ENCODE peak calls at places on chromosomes 6 and 20, in nine cellular contexts. W, A, U, K, R, B, S, F and Q are unnamed samples.

GRCh38 chr20:61818746-61819483 is 246.8 kb downstream of the TAF4 start:
- DNase-seq in W (no peak), A (peak), U (no peak), K (no peak), R (no peak), B (no peak), S (no peak), F (no peak), Q (no peak)

GRCh38 chr6:143811492-143812157 is 31.5 kb upstream of the LTV1 start:
- DNase-seq in W (peak), A (no peak), U (no peak), K (no peak), R (no peak), B (no peak), S (no peak), F (no peak), Q (no peak)

GRCh38 chr20:19964289-19965263 is 52.6 kb upstream of the NAA20 start:
- DNase-seq in W (peak), A (no peak), U (peak), K (no peak), R (peak), B (no peak), S (no peak), F (no peak), Q (no peak)

GRCh38 chr6:2971420-2972218 is at the start of gene SERPINB6:
- DNase-seq in W (peak), A (peak), U (peak), K (no peak), R (peak), B (peak), S (no peak), F (no peak), Q (peak)

GRCh38 chr6:119052292-119052889 is 26.1 kb downstream of the FAM184A start:
- DNase-seq in W (no peak), A (no peak), U (no peak), K (no peak), R (no peak), B (no peak), S (no peak), F (no peak), Q (no peak)

GRCh38 chr20:36336838-36337478 is 30.8 kb downstream of the DLGAP4 start:
- DNase-seq in W (no peak), A (peak), U (no peak), K (no peak), R (no peak), B (no peak), S (no peak), F (no peak), Q (no peak)

GRCh38 chr6:30061766-30062458 is 847 bp downstream of the POLR1H start:
- DNase-seq in W (no peak), A (no peak), U (peak), K (no peak), R (peak), B (no peak), S (no peak), F (no peak), Q (no peak)

GRCh38 chr20:45041464-45042337 is 59.2 kb downstream of the KCNS1 start:
- DNase-seq in W (peak), A (no peak), U (no peak), K (no peak), R (peak), B (no peak), S (no peak), F (peak), Q (no peak)

GRCh38 chr20:24131281-24131680 is 142.7 kb upstream of the GGTLC1 start:
- DNase-seq in W (no peak), A (no peak), U (no peak), K (no peak), R (no peak), B (no peak), S (no peak), F (no peak), Q (no peak)

GRCh38 chr20:63141531-63141930 is 74.4 kb downstream of the YTHDF1 start:
- DNase-seq in W (no peak), A (peak), U (no peak), K (no peak), R (no peak), B (no peak), S (no peak), F (no peak), Q (no peak)

GRCh38 chr6:158706369-158706982 is 56.6 kb downstream of the SYTL3 start:
- DNase-seq in W (peak), A (peak), U (peak), K (no peak), R (peak), B (peak), S (no peak), F (peak), Q (no peak)

GRCh38 chr6:33197431-33198048 is 2.9 kb downstream of the RXRB start:
- DNase-seq in W (peak), A (peak), U (peak), K (no peak), R (peak), B (peak), S (no peak), F (peak), Q (no peak)

GRCh38 chr6:13303668-13304017 is 24.7 kb downstream of the TBC1D7 start:
- DNase-seq in W (peak), A (peak), U (peak), K (no peak), R (peak), B (no peak), S (peak), F (no peak), Q (peak)

GRCh38 chr6:28490191-28490890 is 25.3 kb downstream of the GPX6 start:
- DNase-seq in W (no peak), A (no peak), U (no peak), K (no peak), R (no peak), B (peak), S (no peak), F (no peak), Q (peak)

GRCh38 chr20:38249536-38250310 is 10.8 kb downstream of the KIAA1755 start:
- DNase-seq in W (no peak), A (peak), U (no peak), K (no peak), R (no peak), B (no peak), S (no peak), F (no peak), Q (no peak)

GRCh38 chr20:6707231-6707870 is 60.1 kb upstream of the BMP2 start:
- DNase-seq in W (no peak), A (no peak), U (no peak), K (no peak), R (no peak), B (no peak), S (no peak), F (no peak), Q (no peak)

GRCh38 chr6:158208226-158208807 is 40.2 kb downstream of the GTF2H5 start:
- DNase-seq in W (no peak), A (no peak), U (no peak), K (no peak), R (no peak), B (no peak), S (no peak), F (no peak), Q (no peak)

GRCh38 chr6:144148891-144149290 is 1.4 kb upstream of the STX11 start:
- DNase-seq in W (peak), A (no peak), U (no peak), K (no peak), R (no peak), B (no peak), S (no peak), F (no peak), Q (no peak)

GRCh38 chr6:144064831-144065668 is 30.3 kb downstream of the SF3B5 start:
- DNase-seq in W (peak), A (peak), U (no peak), K (no peak), R (peak), B (no peak), S (peak), F (no peak), Q (no peak)

GRCh38 chr20:11912013-11912663 is 5.6 kb upstream of the BTBD3 start:
- DNase-seq in W (peak), A (no peak), U (no peak), K (no peak), R (no peak), B (no peak), S (no peak), F (no peak), Q (no peak)

GRCh38 chr20:35954907-35955251 is 577 bp upstream of the SCAND1 start:
- DNase-seq in W (no peak), A (no peak), U (no peak), K (no peak), R (no peak), B (no peak), S (no peak), F (no peak), Q (no peak)

GRCh38 chr20:31962741-31963140 is 5.2 kb upstream of the XKR7 start:
- DNase-seq in W (no peak), A (no peak), U (no peak), K (no peak), R (no peak), B (no peak), S (no peak), F (no peak), Q (no peak)

GRCh38 chr6:87944541-87944954 is 103.1 kb upstream of the SPACA1 start:
- DNase-seq in W (no peak), A (no peak), U (peak), K (no peak), R (peak), B (no peak), S (no peak), F (no peak), Q (peak)

GRCh38 chr6:56827908-56828649 is 126.8 kb upstream of the BEND6 start:
- DNase-seq in W (no peak), A (no peak), U (no peak), K (no peak), R (no peak), B (no peak), S (no peak), F (no peak), Q (no peak)

GRCh38 chr6:82589509-82590206 is 226.0 kb downstream of the TPBG start:
- DNase-seq in W (peak), A (no peak), U (no peak), K (peak), R (no peak), B (no peak), S (peak), F (peak), Q (no peak)

GRCh38 chr20:44736170-44737021 is 9.3 kb upstream of the KCNK15 start:
- DNase-seq in W (peak), A (no peak), U (peak), K (peak), R (peak), B (peak), S (no peak), F (peak), Q (no peak)

GRCh38 chr6:40791004-40791403 is 203.8 kb upstream of the LRFN2 start:
- DNase-seq in W (no peak), A (no peak), U (no peak), K (no peak), R (no peak), B (no peak), S (no peak), F (peak), Q (no peak)

GRCh38 chr6:75934643-75935472 is 137.6 kb downstream of the IMPG1 start:
- DNase-seq in W (peak), A (no peak), U (no peak), K (no peak), R (peak), B (peak), S (peak), F (peak), Q (no peak)

GRCh38 chr6:67133973-67134372 is 1426.9 kb upstream of the EYS start:
- DNase-seq in W (no peak), A (no peak), U (no peak), K (no peak), R (no peak), B (no peak), S (no peak), F (no peak), Q (no peak)

GRCh38 chr6:159119835-159120234 is 49.4 kb upstream of the FNDC1 start:
- DNase-seq in W (no peak), A (no peak), U (no peak), K (no peak), R (no peak), B (no peak), S (no peak), F (no peak), Q (no peak)

GRCh38 chr6:75384116-75384515 is 99.5 kb upstream of the TMEM30A start:
- DNase-seq in W (no peak), A (no peak), U (no peak), K (no peak), R (no peak), B (no peak), S (no peak), F (no peak), Q (no peak)

GRCh38 chr6:149046822-149047246 is 270.7 kb upstream of the TAB2 start:
- DNase-seq in W (no peak), A (no peak), U (no peak), K (no peak), R (no peak), B (no peak), S (no peak), F (no peak), Q (no peak)

GRCh38 chr6:169725270-169726048 is 1.2 kb upstream of the PHF10 start:
- DNase-seq in W (peak), A (peak), U (peak), K (no peak), R (peak), B (peak), S (no peak), F (no peak), Q (peak)

GRCh38 chr20:57388953-57389694 is 2.1 kb upstream of the RBM38 start:
- DNase-seq in W (peak), A (peak), U (peak), K (no peak), R (peak), B (peak), S (no peak), F (peak), Q (no peak)

GRCh38 chr6:163667372-163668060 is 253.0 kb downstream of the QKI start:
- DNase-seq in W (no peak), A (peak), U (no peak), K (no peak), R (peak), B (no peak), S (peak), F (no peak), Q (no peak)

DNA sequence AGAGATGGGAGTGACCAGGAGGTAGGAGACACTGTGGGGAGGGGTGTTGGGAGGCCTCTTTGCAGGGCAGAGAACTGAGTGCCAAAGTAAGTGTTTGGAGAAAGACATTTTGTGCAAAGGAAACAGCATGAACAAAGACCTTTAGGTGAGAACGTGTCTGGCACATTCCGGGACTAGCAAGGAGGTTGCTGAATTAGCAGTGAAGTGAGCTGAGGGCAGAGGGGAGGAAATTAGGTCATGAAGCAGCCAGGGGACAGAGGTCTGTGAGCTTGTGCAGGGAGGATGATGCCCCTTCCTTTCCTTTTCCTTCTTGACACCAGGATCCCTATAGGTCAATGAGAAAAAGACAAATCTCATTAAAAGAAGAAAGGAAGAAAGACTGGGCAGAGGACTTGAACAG is 21.4 kb upstream of the AHCY start:
- DNase-seq in W (peak), A (no peak), U (no peak), K (no peak), R (no peak), B (no peak), S (no peak), F (no peak), Q (no peak)
- TF ChIP-seq POLR2AphosphoS5 in W (no peak), A (no peak), U (no peak), K (no peak), R (no peak), B (no peak), S (no peak), F (no peak), Q (no peak)

GRCh38 chr6:55642366-55642765 is 63.4 kb upstream of the HMGCLL1 start:
- DNase-seq in W (no peak), A (no peak), U (no peak), K (no peak), R (no peak), B (no peak), S (no peak), F (no peak), Q (no peak)

DNA sequence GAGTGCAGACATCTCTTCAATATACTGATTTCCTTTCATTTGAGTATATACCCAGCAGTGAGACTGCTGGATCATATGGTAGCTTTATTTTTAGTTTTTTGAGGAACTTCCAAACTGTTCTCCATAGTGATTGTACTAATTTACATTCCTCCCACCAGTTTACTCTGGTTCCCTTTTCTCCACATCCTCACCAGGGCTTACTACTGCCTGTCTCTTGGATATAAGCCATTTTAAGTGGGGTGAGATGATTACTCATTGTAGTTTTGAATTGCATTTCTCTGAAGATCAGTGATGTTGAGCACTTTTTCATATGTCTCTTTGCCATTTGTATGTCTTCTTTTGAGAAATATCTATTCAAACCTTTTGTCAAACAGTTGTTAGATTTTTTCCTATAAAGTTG is 64.9 kb upstream of the HMGCLL1 start:
- DNase-seq in W (no peak), A (no peak), U (no peak), K (no peak), R (no peak), B (no peak), S (no peak), F (no peak), Q (no peak)
- TF ChIP-seq POLR2A in W (no peak), A (no peak), U (no peak), K (no peak), R (no peak), B (no peak), S (no peak), F (no peak), Q (no peak)

DNA sequence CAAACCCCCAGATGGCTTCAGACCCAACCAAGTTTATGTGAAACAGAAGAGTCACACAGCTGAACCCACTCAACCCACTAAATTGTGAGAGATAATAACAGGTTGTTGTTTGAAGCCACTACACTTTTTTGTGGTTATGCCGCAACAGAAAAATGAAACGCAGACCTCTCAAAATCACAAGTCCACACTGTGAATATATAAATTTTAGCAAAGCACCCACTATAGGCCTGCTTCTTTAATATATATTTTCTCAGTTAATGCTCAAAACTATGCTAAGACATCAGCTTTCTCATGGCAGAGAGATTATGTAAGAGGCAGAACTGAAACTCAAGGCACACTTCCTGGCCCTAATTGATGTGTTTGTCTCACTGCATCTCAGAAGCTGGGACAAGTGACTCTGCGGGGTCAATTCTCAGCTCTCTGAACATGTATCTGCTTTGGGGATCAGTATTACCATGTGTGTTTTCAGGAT is 27.7 kb downstream of the MAP3K5 start:
- DNase-seq in W (no peak), A (no peak), U (no peak), K (no peak), R (no peak), B (no peak), S (peak), F (no peak), Q (no peak)
- H3K4me3 ChIP-seq in W (no peak), A (no peak), U (no peak), K (no peak), R (no peak), B (no peak), S (peak), F (no peak), Q (no peak)

DNA sequence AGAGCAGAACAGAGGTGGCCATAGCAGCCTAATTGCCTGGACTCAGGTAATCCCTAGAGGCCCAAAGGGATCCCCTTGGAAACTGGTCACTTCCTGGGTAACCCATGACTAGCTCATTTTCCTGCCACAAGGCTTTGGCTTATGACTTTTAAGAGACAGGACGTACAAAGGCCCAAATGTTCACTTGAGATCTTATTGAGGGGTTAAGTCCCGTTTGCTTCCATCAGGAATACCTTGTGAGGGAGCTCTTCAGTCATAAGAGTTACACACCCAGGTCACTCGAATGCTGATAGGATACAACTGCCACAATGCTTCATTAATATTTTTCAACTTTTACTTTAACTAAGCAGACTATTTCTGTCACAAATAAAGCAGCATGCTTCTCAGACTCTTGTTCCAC is 51.7 kb downstream of the TMEM170B start:
- DNase-seq in W (peak), A (no peak), U (no peak), K (no peak), R (no peak), B (no peak), S (no peak), F (no peak), Q (no peak)
- TF ChIP-seq POLR2AphosphoS5 in W (no peak), A (no peak), U (no peak), K (no peak), R (no peak), B (no peak), S (no peak), F (no peak), Q (no peak)

DNA sequence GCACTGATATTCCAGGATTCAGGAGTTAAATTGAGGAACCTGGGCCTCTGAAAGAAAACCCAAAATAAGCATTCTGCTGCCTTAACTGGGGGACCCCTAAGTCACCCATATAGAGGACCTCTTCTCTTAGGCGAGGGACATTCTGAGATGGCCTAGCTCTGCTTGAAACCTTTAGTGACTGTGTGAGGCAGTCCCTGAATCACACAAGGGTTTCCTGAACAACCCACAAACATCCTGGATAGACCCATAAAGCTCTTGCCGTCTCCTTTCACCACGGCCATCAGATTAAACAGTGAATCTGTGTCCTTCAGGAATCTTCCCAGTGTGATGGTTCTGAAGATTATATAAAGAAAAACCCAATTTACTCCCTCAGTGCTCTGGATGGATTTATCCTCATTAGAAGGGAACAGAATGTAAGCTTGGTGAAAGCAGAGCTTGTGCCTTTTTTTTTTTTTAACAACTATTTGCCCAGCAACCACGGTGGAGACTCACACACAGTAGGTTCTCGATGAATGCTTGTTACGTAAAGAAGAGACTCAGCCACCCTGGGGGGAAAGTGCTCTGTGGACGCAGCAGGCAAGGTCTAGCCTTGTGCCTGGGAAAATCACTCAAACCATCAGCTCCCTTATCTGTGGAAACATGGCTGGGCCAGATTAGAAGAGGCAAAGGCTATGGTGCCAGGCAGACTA is 39.1 kb upstream of the SIRPG start:
- DNase-seq in W (no peak), A (no peak), U (no peak), K (no peak), R (no peak), B (no peak), S (no peak), F (no peak), Q (peak)
- TF ChIP-seq POLR2A in W (no peak), A (no peak), U (no peak), K (no peak), R (no peak), B (no peak), S (no peak), F (no peak), Q (no peak)

GRCh38 chr6:6058054-6058444 is 51.3 kb upstream of the NRN1 start:
- DNase-seq in W (no peak), A (no peak), U (no peak), K (no peak), R (no peak), B (no peak), S (no peak), F (no peak), Q (no peak)
- H3K4me3 ChIP-seq in W (no peak), A (no peak), U (no peak), K (no peak), R (no peak), B (no peak), S (no peak), F (no peak), Q (no peak)